ENCODE peak calls at places on chromosomes 16 and 17, in seven cellular contexts. T is H9, L is mesendoderm, Q is IMR-90, F is neuronal stem cell, J is mesenchymal stem cell, S is H1. M is an unnamed sample.

GRCh38 chr16:2856686-2857450 is 1.1 kb downstream of the PRSS22 start:
- DNase-seq in T (no peak), S (no peak), Q (no peak), F (no peak), L (no peak), J (no peak), M (no peak)

GRCh38 chr17:4008082-4008435 is 43.8 kb upstream of the ATP2A3 start:
- DNase-seq in F (no peak), L (peak; percentile 36), S (no peak), Q (peak; percentile 36), J (no peak), T (no peak), M (no peak)

GRCh38 chr16:12467418-12468210 is 336.1 kb downstream of the CPPED1 start:
- DNase-seq in J (no peak), L (no peak), F (no peak), Q (no peak), S (no peak), T (no peak), M (no peak)

GRCh38 chr17:55284001-55284884 is 19.5 kb downstream of the HLF start:
- DNase-seq in S (no peak), Q (no peak), T (no peak), F (no peak), J (no peak), L (no peak), M (no peak)

GRCh38 chr16:69443809-69444611 is 19.6 kb downstream of the CYB5B start:
- DNase-seq in L (no peak), Q (peak; percentile 47), F (no peak), T (no peak), J (peak; percentile 67), S (no peak), M (no peak)

GRCh38 chr17:27631897-27632725 is 1.1 kb downstream of the LGALS9 start:
- DNase-seq in L (no peak), Q (no peak), S (no peak), T (no peak), J (no peak), F (no peak), M (no peak)

GRCh38 chr17:4747847-4748246 is 8.1 kb upstream of the CXCL16 start:
- DNase-seq in L (no peak), T (no peak), F (no peak), J (no peak), S (no peak), Q (no peak), M (no peak)

GRCh38 chr16:57616241-57616640 is 12.2 kb upstream of the ADGRG1 start:
- DNase-seq in J (no peak), S (no peak), T (peak; percentile 9), Q (no peak), L (no peak), F (no peak), M (no peak)

DNA sequence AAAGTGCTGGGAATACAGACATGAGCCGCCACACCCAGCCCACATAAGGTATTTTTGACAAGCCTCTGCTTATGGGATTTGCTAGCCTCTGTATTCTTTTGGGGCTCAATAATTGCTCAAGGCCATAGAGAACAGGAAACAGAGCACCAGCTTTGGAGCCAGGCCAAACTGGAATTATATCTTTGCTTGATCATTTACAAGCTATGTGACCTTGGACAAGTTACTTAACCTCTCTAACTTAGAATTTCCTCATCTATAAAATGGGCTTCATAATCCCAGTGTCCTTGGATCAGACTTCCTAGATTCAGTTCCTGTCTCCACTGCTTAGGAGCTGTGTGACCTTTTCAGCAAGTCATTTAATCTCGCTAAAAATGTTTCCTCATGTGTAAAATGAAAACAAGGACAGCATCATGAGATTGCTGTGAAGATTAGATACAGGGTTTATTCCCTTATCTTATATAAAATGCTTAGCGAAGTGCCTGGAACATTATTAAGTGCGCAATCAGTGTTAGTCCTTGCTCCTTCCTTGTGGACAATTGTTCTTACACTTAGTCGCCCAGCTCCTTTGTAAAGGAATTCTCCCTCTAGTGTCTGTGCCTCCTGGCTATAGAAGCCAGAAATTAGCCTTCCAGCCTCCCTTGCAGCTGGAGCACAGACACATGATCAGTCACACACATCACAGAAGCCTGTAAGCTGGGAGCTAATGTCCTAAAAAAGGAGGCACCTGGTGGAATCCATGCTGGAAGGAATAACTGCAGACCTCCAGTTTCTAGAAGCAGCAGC is 16.6 kb downstream of the KRT9 start:
- DNase-seq in S (no peak), F (no peak), T (no peak), Q (no peak), L (no peak), J (no peak), M (no peak)
- H3K4ac ChIP-seq in S (no peak overlapping the region), F (no peak overlapping the region), T (no peak overlapping the region), Q (no peak overlapping the region), L (no peak overlapping the region), J (no peak overlapping the region), M (no peak overlapping the region)

GRCh38 chr16:25005445-25006306 is 9.5 kb downstream of the ARHGAP17 start:
- DNase-seq in J (no peak), S (no peak), Q (no peak), L (no peak), T (no peak), F (no peak), M (peak; percentile 91)
- H3K4ac ChIP-seq in J (no peak overlapping the region), S (no peak overlapping the region), Q (no peak overlapping the region), L (no peak overlapping the region), T (no peak overlapping the region), F (no peak overlapping the region), M (no peak overlapping the region)

DNA sequence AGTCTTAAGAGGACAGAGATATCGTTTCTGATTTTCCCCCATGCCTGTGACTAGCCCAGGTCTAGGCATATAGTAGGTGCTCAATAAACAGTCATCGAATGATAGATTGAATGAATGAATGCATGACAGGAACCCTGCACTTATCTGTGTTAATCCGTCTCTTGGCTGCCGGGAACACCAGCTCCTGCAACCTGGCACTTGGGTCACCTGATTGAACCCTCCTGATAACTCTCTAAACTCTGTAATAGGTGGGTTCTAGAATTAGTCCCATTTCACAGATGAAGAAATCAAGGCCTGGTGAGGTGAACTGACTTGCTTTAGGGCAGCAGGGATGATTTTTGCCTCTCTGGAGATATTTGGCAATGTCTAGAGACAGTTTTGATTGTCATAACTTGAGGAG is 43.7 kb downstream of the ABCC1 start:
- DNase-seq in L (no peak), J (no peak), S (no peak), Q (no peak), F (no peak), T (no peak), M (no peak)
- H3K4ac ChIP-seq in L (no peak overlapping the region), J (no peak overlapping the region), S (no peak overlapping the region), Q (peak overlapping the region; percentile 51), F (no peak overlapping the region), T (no peak overlapping the region), M (no peak overlapping the region)

DNA sequence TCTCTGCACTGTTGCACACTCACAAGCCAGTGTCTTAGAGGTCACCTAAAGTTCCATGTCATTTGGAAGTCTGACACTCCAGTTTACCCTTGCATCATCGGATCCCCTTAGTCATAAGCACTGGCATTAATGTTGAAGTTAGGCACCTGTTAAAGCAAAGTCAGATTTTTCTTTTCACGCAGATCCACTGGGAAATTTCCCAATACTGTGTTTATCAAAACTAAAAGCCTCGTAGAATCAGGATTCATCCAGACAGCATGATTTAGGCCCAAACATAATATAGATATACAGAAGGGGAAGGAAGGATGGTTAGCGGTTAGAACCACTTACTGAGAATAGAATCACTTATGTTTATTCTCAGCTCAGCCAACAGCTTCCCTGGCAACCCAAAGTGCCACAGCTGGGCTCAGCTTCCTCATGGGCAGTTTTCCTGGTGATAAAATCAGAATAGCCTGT is 30.1 kb upstream of the HAPSTR1 start:
- DNase-seq in F (no peak), J (peak; percentile 92), T (no peak), Q (peak; percentile 82), S (no peak), L (no peak), M (no peak)
- H3K4ac ChIP-seq in F (no peak overlapping the region), J (no peak overlapping the region), T (no peak overlapping the region), Q (peak overlapping the region; percentile 35), S (no peak overlapping the region), L (no peak overlapping the region), M (no peak overlapping the region)

GRCh38 chr17:77692571-77693161 is 265.8 kb upstream of the TNRC6C start:
- DNase-seq in F (no peak), T (peak; percentile 24), J (no peak), L (no peak), S (no peak), Q (peak; percentile 9), M (no peak)
- H3K4ac ChIP-seq in F (no peak overlapping the region), T (no peak overlapping the region), J (no peak overlapping the region), L (no peak overlapping the region), S (no peak overlapping the region), Q (no peak overlapping the region), M (no peak overlapping the region)

GRCh38 chr16:74463888-74464287 is 42.6 kb upstream of the CLEC18B start:
- DNase-seq in L (no peak), T (no peak), Q (no peak), J (no peak), S (no peak), F (no peak), M (peak; percentile 53)

GRCh38 chr16:74456290-74456625 is 35.0 kb upstream of the CLEC18B start:
- DNase-seq in Q (no peak), T (no peak), J (no peak), F (no peak), L (no peak), S (no peak), M (no peak)

GRCh38 chr16:74461826-74462225 is 40.5 kb upstream of the CLEC18B start:
- DNase-seq in F (no peak), L (no peak), S (no peak), Q (no peak), T (no peak), J (no peak), M (no peak)

GRCh38 chr16:74462361-74462760 is 41.1 kb upstream of the CLEC18B start:
- DNase-seq in F (no peak), J (no peak), T (no peak), L (no peak), S (no peak), Q (no peak), M (peak; percentile 46)

DNA sequence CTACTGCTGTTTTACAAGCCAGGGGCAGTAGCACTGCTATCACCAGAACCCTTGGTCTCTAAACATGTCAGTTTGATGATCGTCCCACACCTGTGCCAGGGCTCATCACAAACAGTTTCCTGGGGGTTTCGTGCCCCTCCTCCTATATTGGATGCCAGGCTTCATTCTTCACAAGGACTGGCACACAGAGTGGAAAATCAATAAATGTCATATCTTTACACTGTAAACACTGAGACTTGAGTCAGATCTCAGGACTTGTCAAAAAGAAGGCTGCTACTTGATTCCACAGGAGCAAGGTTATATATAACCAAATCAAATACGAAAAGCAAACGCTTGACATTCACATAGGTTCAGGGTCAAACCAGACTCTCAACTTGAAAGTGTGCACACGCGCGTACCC is 39.3 kb upstream of the CLEC18B start:
- DNase-seq in L (no peak), J (no peak), F (no peak), T (no peak), S (no peak), Q (no peak), M (no peak)
- H3K4ac ChIP-seq in L (no peak overlapping the region), J (no peak overlapping the region), F (no peak overlapping the region), T (no peak overlapping the region), S (no peak overlapping the region), Q (no peak overlapping the region), M (no peak overlapping the region)

M was measured in trophoblast cell.